ENCODE peak calls at places on chromosomes 12 and 14, in six cellular contexts. D, M, I, Y, C and K are unnamed samples.

GRCh38 chr12:131101703-131102492 is 148.2 kb downstream of the ADGRD1 start:
- DNase-seq in D (no peak), M (no peak), I (no peak), Y (no peak), C (no peak), K (no peak)

GRCh38 chr14:28745176-28745575 is 21.4 kb upstream of the FOXG1 start:
- DNase-seq in D (no peak), M (no peak), I (no peak), Y (no peak), C (no peak), K (no peak)

GRCh38 chr12:26293612-26294011 is 98.2 kb downstream of the SSPN start:
- DNase-seq in D (no peak), M (no peak), I (no peak), Y (no peak), C (no peak), K (no peak)

GRCh38 chr12:70989232-70989631 is 68.7 kb upstream of the PTPRR start:
- DNase-seq in D (no peak), M (no peak), I (peak; percentile 71), Y (no peak), C (no peak), K (no peak)

GRCh38 chr14:91078095-91078737 is 17.8 kb upstream of the RPS6KA5 start:
- DNase-seq in D (no peak), M (no peak), I (no peak), Y (no peak), C (no peak), K (no peak)

GRCh38 chr12:11663128-11663527 is 13.7 kb downstream of the ETV6 start:
- DNase-seq in D (peak; percentile 28), M (no peak), I (no peak), Y (no peak), C (no peak), K (no peak)

GRCh38 chr12:39368096-39368495 is 74.8 kb downstream of the KIF21A start:
- DNase-seq in D (no peak), M (no peak), I (no peak), Y (no peak), C (no peak), K (no peak)

GRCh38 chr12:13027508-13027907 is 16.7 kb upstream of the FAM234B start:
- DNase-seq in D (no peak), M (no peak), I (no peak), Y (no peak), C (no peak), K (no peak)

GRCh38 chr12:115354007-115354452 is 670.1 kb upstream of the TBX3 start:
- DNase-seq in D (no peak), M (peak; percentile 45), I (peak; percentile 99), Y (peak; percentile 69), C (peak; percentile 54), K (peak; percentile 92)

GRCh38 chr12:57216014-57216891 is at the start of gene NXPH4:
- DNase-seq in D (peak; percentile 55), M (no peak), I (peak; percentile 69), Y (peak; percentile 33), C (peak; percentile 66), K (peak; percentile 54)

GRCh38 chr14:57329833-57330232 is 60.6 kb upstream of the NAA30 start:
- DNase-seq in D (no peak), M (no peak), I (no peak), Y (no peak), C (no peak), K (no peak)

GRCh38 chr12:123067654-123068053 is 83.2 kb downstream of the PITPNM2 start:
- DNase-seq in D (no peak), M (no peak), I (no peak), Y (no peak), C (no peak), K (no peak)

GRCh38 chr14:75905505-75905904 is 76.3 kb downstream of the TGFB3 start:
- DNase-seq in D (peak; percentile 53), M (peak; percentile 41), I (peak; percentile 50), Y (peak; percentile 59), C (no peak), K (no peak)

GRCh38 chr12:94123127-94123526 is 25.2 kb upstream of the PLXNC1 start:
- DNase-seq in D (no peak), M (no peak), I (no peak), Y (no peak), C (no peak), K (no peak)

DNA sequence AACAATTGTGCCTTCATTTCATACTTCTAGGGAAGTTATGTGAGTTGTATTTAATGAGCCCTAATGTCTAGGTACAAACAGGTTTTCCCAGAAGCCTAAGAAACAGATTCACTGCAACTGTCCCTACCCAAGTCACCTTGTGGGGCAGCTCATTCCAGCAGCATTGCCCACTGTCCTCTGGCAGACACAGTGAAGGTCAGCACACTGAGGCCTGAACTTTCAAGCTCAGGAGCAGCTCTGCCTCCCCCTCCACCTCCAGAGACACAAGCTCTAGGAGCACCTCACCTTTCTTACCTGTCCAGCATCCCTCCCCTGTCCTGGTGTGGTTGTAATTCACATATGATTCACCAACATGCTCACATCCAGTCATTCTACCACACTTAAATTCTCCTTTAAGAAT is 15.7 kb downstream of the UBE3B start:
- DNase-seq in D (no peak), M (no peak), I (no peak), Y (no peak), C (no peak), K (no peak)
- H3K36me3 ChIP-seq in D (peaks cover 91% of the 10 kb centered on the region), M (peaks cover 30% of the 10 kb centered on the region), I (peaks cover 77% of the 10 kb centered on the region), Y (peaks cover 16% of the 10 kb centered on the region), C (no peaks in the 10 kb centered on the region), K (peaks cover 65% of the 10 kb centered on the region)

GRCh38 chr14:59009967-59010366 is 178.5 kb upstream of the DAAM1 start:
- DNase-seq in D (no peak), M (no peak), I (no peak), Y (no peak), C (no peak), K (no peak)
- H3K27me3 ChIP-seq in D (no peaks in the 10 kb centered on the region), M (no peaks in the 10 kb centered on the region), I (no peaks in the 10 kb centered on the region), Y (no peaks in the 10 kb centered on the region), C (no peaks in the 10 kb centered on the region), K (no peaks in the 10 kb centered on the region)

DNA sequence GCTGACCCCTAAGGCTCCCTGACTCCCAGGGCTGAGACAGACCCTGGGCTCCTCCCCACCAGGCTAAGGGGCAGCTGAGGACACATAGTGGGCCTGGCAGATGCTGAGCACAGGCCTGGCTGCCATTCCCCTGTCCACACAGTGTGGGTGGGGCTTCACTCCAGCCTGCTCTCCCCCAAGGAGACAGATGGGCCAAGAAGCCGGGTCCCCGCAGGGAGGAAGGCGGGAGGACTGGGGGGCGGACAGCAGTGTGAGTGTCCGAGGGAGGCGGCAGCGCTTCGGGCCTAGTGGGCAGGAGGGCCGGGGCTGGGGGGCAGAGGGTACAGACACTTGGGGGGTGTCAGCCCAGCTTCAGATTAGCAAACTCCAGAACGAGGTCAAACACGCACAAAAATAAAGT is 32.0 kb downstream of the RFLNA start:
- DNase-seq in D (no peak), M (no peak), I (no peak), Y (no peak), C (no peak), K (no peak)
- H3K36me3 ChIP-seq in D (peaks cover 85% of the 10 kb centered on the region), M (peaks cover 27% of the 10 kb centered on the region), I (peaks cover 77% of the 10 kb centered on the region), Y (peaks cover 45% of the 10 kb centered on the region), C (no peaks in the 10 kb centered on the region), K (peaks cover 49% of the 10 kb centered on the region)

DNA sequence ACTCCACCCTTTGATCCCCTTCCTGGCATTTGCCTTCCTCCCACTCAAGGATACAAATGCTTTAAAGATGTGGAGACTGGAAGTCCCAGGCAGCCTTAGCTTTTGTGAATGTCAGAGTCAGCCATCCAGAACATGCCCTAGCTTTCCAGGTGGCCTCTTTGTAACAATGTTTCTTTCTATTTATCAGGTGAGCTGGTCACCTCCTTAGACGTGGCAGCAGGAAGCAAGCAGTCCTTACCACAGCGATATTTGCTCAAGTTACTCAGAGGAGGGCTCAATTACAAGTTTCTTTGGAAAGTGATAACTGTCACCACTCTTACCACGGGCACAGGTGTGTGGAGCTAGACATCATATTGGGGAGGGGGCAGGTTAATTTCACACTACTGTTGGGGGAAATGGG is 4.8 kb downstream of the GALNT6 start:
- DNase-seq in D (no peak), M (no peak), I (no peak), Y (no peak), C (no peak), K (no peak)
- H3K27me3 ChIP-seq in D (peaks cover 10% of the 10 kb centered on the region), M (no peaks in the 10 kb centered on the region), I (peaks cover 4% of the 10 kb centered on the region), Y (no peaks in the 10 kb centered on the region), C (no peaks in the 10 kb centered on the region), K (no peaks in the 10 kb centered on the region)

GRCh38 chr12:117024961-117025480 is 74.2 kb downstream of the TESC start:
- DNase-seq in D (no peak), M (peak; percentile 14), I (no peak), Y (no peak), C (no peak), K (no peak)

GRCh38 chr12:117026343-117026742 is 72.9 kb downstream of the TESC start:
- DNase-seq in D (no peak), M (peak; percentile 13), I (no peak), Y (no peak), C (no peak), K (no peak)

GRCh38 chr12:117026921-117027250 is 72.3 kb downstream of the TESC start:
- DNase-seq in D (no peak), M (peak; percentile 19), I (no peak), Y (no peak), C (no peak), K (no peak)

GRCh38 chr12:117023998-117024960 is 74.9 kb downstream of the TESC start:
- DNase-seq in D (no peak), M (no peak), I (no peak), Y (no peak), C (no peak), K (no peak)

DNA sequence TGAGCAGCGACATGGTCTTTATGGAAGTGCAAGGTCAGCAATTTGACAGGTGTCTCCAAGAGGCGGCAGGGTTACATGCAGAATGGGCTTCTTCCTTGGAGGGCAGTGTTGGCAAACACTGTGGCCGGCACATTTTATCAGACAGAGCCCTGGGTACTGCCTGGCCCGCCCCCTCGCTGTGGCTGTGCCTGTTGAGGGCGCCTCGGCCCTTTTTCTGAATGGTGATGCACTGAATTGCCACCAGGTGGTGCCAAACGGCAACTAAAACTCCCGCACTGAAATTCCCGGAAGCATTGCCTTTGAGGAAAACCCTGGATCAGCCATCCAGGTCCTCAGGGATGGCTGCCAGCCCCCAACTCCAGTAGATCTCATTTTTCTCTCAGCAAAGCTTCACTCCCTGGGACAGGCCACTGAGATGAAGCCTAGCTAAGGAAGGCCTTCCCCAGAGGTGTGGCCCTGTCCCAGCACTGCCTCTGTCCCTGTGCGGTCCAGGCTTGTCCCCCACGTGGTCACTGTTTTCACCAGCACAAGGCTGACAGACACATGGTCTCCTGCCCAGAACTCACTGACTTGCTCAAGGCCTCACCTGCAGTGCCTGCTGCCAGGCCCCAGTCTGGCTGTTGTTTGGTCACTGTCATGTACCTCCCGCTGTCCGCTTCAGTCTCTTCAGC is 73.6 kb downstream of the TESC start:
- DNase-seq in D (peak; percentile 65), M (peak; percentile 75), I (peak; percentile 86), Y (peak; percentile 80), C (peak; percentile 74), K (peak; percentile 56)
- H3K36me3 ChIP-seq in D (peaks cover 55% of the 10 kb centered on the region), M (no peaks in the 10 kb centered on the region), I (peaks cover 80% of the 10 kb centered on the region), Y (peaks cover 6% of the 10 kb centered on the region), C (no peaks in the 10 kb centered on the region), K (peaks cover 30% of the 10 kb centered on the region)

GRCh38 chr12:53765891-53766290 is 14.1 kb upstream of the CISTR start:
- DNase-seq in D (no peak), M (no peak), I (no peak), Y (no peak), C (no peak), K (no peak)
- H3K27me3 ChIP-seq in D (peaks cover 87% of the 10 kb centered on the region), M (no peaks in the 10 kb centered on the region), I (peaks cover 20% of the 10 kb centered on the region), Y (no peaks in the 10 kb centered on the region), C (no peaks in the 10 kb centered on the region), K (no peaks in the 10 kb centered on the region)